ENCODE peak calls at places on chromosomes 1 and 21, in seven cellular contexts. N is AML-193; R is effector CD8-positive, alpha-beta T cell; W is stimulated activated CD8-positive, alpha-beta memory T cell treated with anti-CD3 and anti-CD28 coated beads, Interleukin-7, amount 100 ng/mL, for 48 hours; D is HS-5; V is kidney; F is HuH-7.5. E is an unnamed sample.

GRCh38 chr1:43284711-43285110 is 670 bp downstream of the C1orf210 start:
- DNase-seq in N (no peak), R (no peak), W (no peak), D (no peak), V (peak), F (no peak), E (no peak)

GRCh38 chr1:150810958-150811676 is 3.1 kb upstream of the CTSK start:
- DNase-seq in N (no peak), R (no peak), W (no peak), D (no peak), V (no peak), F (peak), E (no peak)

GRCh38 chr1:152035406-152036315 is 1.1 kb downstream of the S100A11 start:
- DNase-seq in N (no peak), R (no peak), W (no peak), D (no peak), V (no peak), F (peak), E (no peak)

GRCh38 chr1:201181323-201181722 is 9.3 kb upstream of the IGFN1 start:
- DNase-seq in N (no peak), R (no peak), W (no peak), D (no peak), V (no peak), F (no peak), E (no peak)

GRCh38 chr1:211648336-211648735 is 27.1 kb downstream of the NEK2 start:
- DNase-seq in N (no peak), R (no peak), W (no peak), D (no peak), V (no peak), F (no peak), E (no peak)

GRCh38 chr21:45753445-45753844 is 109.9 kb downstream of the PCBP3 start:
- DNase-seq in N (no peak), R (no peak), W (no peak), D (no peak), V (no peak), F (no peak), E (no peak)

GRCh38 chr1:197896301-197896700 is 6.1 kb upstream of the C1orf53 start:
- DNase-seq in N (no peak), R (no peak), W (no peak), D (no peak), V (no peak), F (no peak), E (no peak)

GRCh38 chr1:1359668-1360468 is 1.5 kb upstream of the MXRA8 start:
- DNase-seq in N (no peak), R (no peak), W (no peak), D (no peak), V (peak), F (no peak), E (no peak)

GRCh38 chr1:11952455-11953109 is 18.1 kb downstream of the PLOD1 start:
- DNase-seq in N (no peak), R (no peak), W (no peak), D (no peak), V (no peak), F (no peak), E (no peak)

GRCh38 chr1:232250838-232251237 is 379.1 kb downstream of the SIPA1L2 start:
- DNase-seq in N (no peak), R (no peak), W (no peak), D (no peak), V (no peak), F (no peak), E (no peak)

GRCh38 chr1:217687511-217687910 is 56.4 kb downstream of the SPATA17 start:
- DNase-seq in N (no peak), R (no peak), W (no peak), D (no peak), V (no peak), F (no peak), E (no peak)

GRCh38 chr1:102531031-102531430 is 534.3 kb upstream of the OLFM3 start:
- DNase-seq in N (no peak), R (no peak), W (no peak), D (peak), V (no peak), F (no peak), E (no peak)

GRCh38 chr1:201724760-201725105 is 104.2 kb upstream of the IPO9 start:
- DNase-seq in N (no peak), R (no peak), W (no peak), D (no peak), V (no peak), F (no peak), E (no peak)

GRCh38 chr1:246444611-246445010 is 62.5 kb downstream of the SMYD3 start:
- DNase-seq in N (no peak), R (no peak), W (no peak), D (no peak), V (no peak), F (no peak), E (no peak)

GRCh38 chr1:40880813-40881549 is 18.8 kb upstream of the CITED4 start:
- DNase-seq in N (no peak), R (no peak), W (no peak), D (no peak), V (no peak), F (no peak), E (no peak)

GRCh38 chr1:26290061-26290415 is 10.2 kb downstream of the SH3BGRL3 start:
- DNase-seq in N (peak), R (no peak), W (no peak), D (no peak), V (no peak), F (no peak), E (no peak)

GRCh38 chr21:31592501-31592900 is 67.0 kb upstream of the SOD1 start:
- DNase-seq in N (no peak), R (no peak), W (no peak), D (no peak), V (no peak), F (no peak), E (no peak)

GRCh38 chr1:204091066-204091465 is 18.2 kb downstream of the SOX13 start:
- DNase-seq in N (no peak), R (no peak), W (no peak), D (no peak), V (no peak), F (no peak), E (no peak)

GRCh38 chr1:107648071-107648470 is 316.9 kb downstream of the VAV3 start:
- DNase-seq in N (no peak), R (no peak), W (no peak), D (peak), V (no peak), F (no peak), E (no peak)

GRCh38 chr1:17874665-17875064 is 119.5 kb downstream of the ACTL8 start:
- DNase-seq in N (no peak), R (no peak), W (no peak), D (peak), V (peak), F (no peak), E (no peak)

GRCh38 chr1:229891227-229891626 is 175.8 kb upstream of the GALNT2 start:
- DNase-seq in N (no peak), R (no peak), W (no peak), D (no peak), V (no peak), F (no peak), E (no peak)

GRCh38 chr21:37790905-37791304 is 125.4 kb downstream of the KCNJ6 start:
- DNase-seq in N (no peak), R (no peak), W (no peak), D (no peak), V (no peak), F (no peak), E (no peak)

GRCh38 chr1:109133815-109134214 is 19.9 kb downstream of the ELAPOR1 start:
- DNase-seq in N (peak), R (no peak), W (no peak), D (no peak), V (peak), F (no peak), E (no peak)

GRCh38 chr1:244801246-244801645 is 34.2 kb upstream of the COX20 start:
- DNase-seq in N (peak), R (peak), W (no peak), D (no peak), V (no peak), F (peak), E (no peak)

GRCh38 chr1:221230605-221231004 is 351.4 kb downstream of the HLX start:
- DNase-seq in N (no peak), R (no peak), W (no peak), D (no peak), V (no peak), F (no peak), E (no peak)

GRCh38 chr1:111596499-111596898 is 23.1 kb upstream of the RAP1A start:
- DNase-seq in N (no peak), R (peak), W (no peak), D (no peak), V (peak), F (no peak), E (no peak)

GRCh38 chr1:199218065-199218464 is 579.2 kb downstream of the PTPRC start:
- DNase-seq in N (no peak), R (no peak), W (no peak), D (no peak), V (no peak), F (no peak), E (no peak)

GRCh38 chr1:23527366-23527765 is 3.7 kb downstream of the E2F2 start:
- DNase-seq in N (no peak), R (no peak), W (no peak), D (no peak), V (no peak), F (no peak), E (no peak)

GRCh38 chr1:158203693-158204457 is 23.2 kb downstream of the CD1D start:
- DNase-seq in N (peak), R (no peak), W (no peak), D (peak), V (no peak), F (peak), E (peak)

GRCh38 chr1:25697426-25698220 is 81.0 kb downstream of the MAN1C1 start:
- DNase-seq in N (no peak), R (no peak), W (no peak), D (no peak), V (no peak), F (no peak), E (no peak)

GRCh38 chr21:45551316-45551715 is 9.1 kb upstream of the SLC19A1 start:
- DNase-seq in N (peak), R (no peak), W (no peak), D (peak), V (peak), F (no peak), E (peak)

GRCh38 chr1:36008546-36009197 is 75.2 kb upstream of the TEKT2 start:
- DNase-seq in N (no peak), R (no peak), W (no peak), D (peak), V (no peak), F (no peak), E (peak)

GRCh38 chr1:64474639-64475038 is 4.7 kb downstream of the CACHD1 start:
- DNase-seq in N (no peak), R (no peak), W (no peak), D (no peak), V (no peak), F (no peak), E (no peak)

GRCh38 chr1:246687002-246687401 is 37.2 kb upstream of the SCCPDH start:
- DNase-seq in N (no peak), R (no peak), W (no peak), D (no peak), V (no peak), F (no peak), E (no peak)

GRCh38 chr1:12339410-12339809 is 109.6 kb downstream of the VPS13D start:
- DNase-seq in N (no peak), R (no peak), W (no peak), D (no peak), V (no peak), F (no peak), E (no peak)

GRCh38 chr1:26280333-26281042 is 602 bp downstream of the SH3BGRL3 start:
- DNase-seq in N (no peak), R (no peak), W (no peak), D (no peak), V (peak), F (peak), E (no peak)

GRCh38 chr1:17521946-17522612 is 17.4 kb upstream of the ARHGEF10L start:
- DNase-seq in N (no peak), R (no peak), W (no peak), D (no peak), V (no peak), F (no peak), E (no peak)

GRCh38 chr1:200411406-200412257 is 1.8 kb upstream of the ZNF281 start:
- DNase-seq in N (no peak), R (no peak), W (no peak), D (no peak), V (no peak), F (no peak), E (no peak)

GRCh38 chr1:153532161-153532560 is 3.6 kb downstream of the S100A6 start:
- DNase-seq in N (peak), R (no peak), W (no peak), D (no peak), V (no peak), F (no peak), E (no peak)

E was measured in HFF-Myc.